ENCODE peak calls at places on chromosome 20, in four cellular contexts. T is IMR-90, E is brain microvascular endothelial cell, Q is right lobe of liver. G is an unnamed sample.

GRCh38 chr20:57659789-57660509 is 39.7 kb upstream of the ZBP1 start:
- DNase-seq in Q (peak; percentile 35), E (no peak), T (no peak), G (peak; percentile 14)

GRCh38 chr20:32523613-32524218 is 61.4 kb downstream of the NOL4L start:
- DNase-seq in T (no peak), E (no peak), Q (no peak), G (no peak)

GRCh38 chr20:48463916-48464315 is 363.9 kb downstream of the PREX1 start:
- DNase-seq in T (peak; percentile 63), Q (no peak), E (peak; percentile 33), G (no peak)

GRCh38 chr20:348972-349841 is 2.3 kb downstream of the NRSN2 start:
- DNase-seq in Q (peak; percentile 80), E (no peak), T (no peak), G (no peak)

GRCh38 chr20:57076951-57077350 is 189.5 kb downstream of the BMP7 start:
- DNase-seq in T (no peak), Q (no peak), E (no peak), G (no peak)

GRCh38 chr20:326645-327031 is 1.3 kb downstream of the SOX12 start:
- DNase-seq in Q (no peak), T (no peak), E (no peak), G (peak; percentile 55)

GRCh38 chr20:22402990-22403859 is 181.1 kb downstream of the FOXA2 start:
- DNase-seq in E (no peak), Q (no peak), T (no peak), G (no peak)

GRCh38 chr20:56774873-56775272 is 145.8 kb downstream of the TFAP2C start:
- DNase-seq in T (no peak), E (no peak), Q (no peak), G (no peak)

GRCh38 chr20:38730989-38731737 is 6.9 kb downstream of the SLC32A1 start:
- DNase-seq in T (peak; percentile 31), Q (peak; percentile 65), E (peak; percentile 22), G (peak; percentile 44)

GRCh38 chr20:45833883-45834796 is 541 bp downstream of the SNX21 start:
- DNase-seq in E (no peak), T (peak; percentile 49), Q (peak; percentile 78), G (peak; percentile 84)

GRCh38 chr20:32456869-32457421 is 98.8 kb downstream of the ASXL1 start:
- DNase-seq in E (no peak), Q (no peak), T (peak; percentile 17), G (no peak)

GRCh38 chr20:9093203-9093962 is 24.5 kb downstream of the PLCB4 start:
- DNase-seq in T (no peak), Q (no peak), E (no peak), G (no peak)

GRCh38 chr20:21228511-21228910 is 74.6 kb upstream of the XRN2 start:
- DNase-seq in E (no peak), Q (no peak), T (no peak), G (no peak)

GRCh38 chr20:32519367-32519730 is 65.8 kb downstream of the NOL4L start:
- DNase-seq in T (no peak), E (no peak), Q (no peak), G (peak; percentile 18)

GRCh38 chr20:46230811-46231282 is 77.5 kb downstream of the CDH22 start:
- DNase-seq in Q (no peak), E (peak; percentile 42), T (peak; percentile 24), G (peak; percentile 60)

GRCh38 chr20:23966298-23966697 is 22.3 kb downstream of the GGTLC1 start:
- DNase-seq in Q (no peak), T (no peak), E (no peak), G (no peak)

GRCh38 chr20:32908334-32909292 is 49.9 kb downstream of the EFCAB8 start:
- DNase-seq in T (no peak), Q (no peak), E (no peak), G (no peak)

GRCh38 chr20:51285684-51286083 is 256.8 kb downstream of the NFATC2 start:
- DNase-seq in T (no peak), Q (no peak), E (no peak), G (no peak)

GRCh38 chr20:9218412-9219001 is 149.6 kb downstream of the PLCB4 start:
- DNase-seq in Q (no peak), T (peak; percentile 69), E (peak; percentile 35), G (no peak)

GRCh38 chr20:1301031-1301529 is 27.9 kb downstream of the SDCBP2 start:
- DNase-seq in Q (no peak), T (peak; percentile 75), E (peak; percentile 27), G (no peak)

GRCh38 chr20:19404836-19405235 is 192.4 kb downstream of the SLC24A3 start:
- DNase-seq in E (no peak), Q (no peak), T (no peak), G (no peak)

GRCh38 chr20:20317195-20318113 is 50.5 kb upstream of the INSM1 start:
- DNase-seq in E (no peak), Q (no peak), T (no peak), G (no peak)

GRCh38 chr20:43820742-43821330 is 93.8 kb upstream of the TOX2 start:
- DNase-seq in T (no peak), Q (peak; percentile 24), E (no peak), G (no peak)

GRCh38 chr20:45080867-45081616 is 19.9 kb downstream of the KCNS1 start:
- DNase-seq in E (peak; percentile 33), T (peak; percentile 52), Q (no peak), G (no peak)

GRCh38 chr20:36121981-36122930 is 32.3 kb upstream of the EPB41L1 start:
- DNase-seq in Q (no peak), T (no peak), E (no peak), G (no peak)
- H3K27ac ChIP-seq in Q (no peak overlapping the region), T (no peak overlapping the region), E (no peak overlapping the region), G (no peak overlapping the region)

DNA sequence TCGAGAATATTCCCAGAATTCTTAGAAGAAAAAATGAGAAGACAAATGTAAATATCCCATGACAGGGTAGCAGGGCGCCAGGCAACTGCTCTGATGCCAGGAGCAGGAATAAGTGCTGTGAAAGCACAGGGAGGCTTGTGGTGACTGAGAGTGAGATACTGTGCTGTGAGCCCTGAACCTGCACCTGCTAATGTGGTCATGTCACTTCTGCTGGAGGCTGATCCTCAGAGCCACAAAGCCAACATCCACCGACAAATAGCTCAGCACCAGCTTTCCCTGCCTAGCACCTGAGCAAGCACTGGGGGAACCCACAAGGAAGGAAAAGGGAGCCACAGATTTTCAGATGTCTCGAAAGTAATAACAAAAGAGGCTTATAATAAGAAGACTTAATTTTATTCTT is 368.5 kb upstream of the CDH4 start:
- DNase-seq in Q (no peak), T (no peak), E (no peak), G (no peak)
- TF ChIP-seq CTCF in Q (no peak), T (no peak), E (no peak), G (no peak)

DNA sequence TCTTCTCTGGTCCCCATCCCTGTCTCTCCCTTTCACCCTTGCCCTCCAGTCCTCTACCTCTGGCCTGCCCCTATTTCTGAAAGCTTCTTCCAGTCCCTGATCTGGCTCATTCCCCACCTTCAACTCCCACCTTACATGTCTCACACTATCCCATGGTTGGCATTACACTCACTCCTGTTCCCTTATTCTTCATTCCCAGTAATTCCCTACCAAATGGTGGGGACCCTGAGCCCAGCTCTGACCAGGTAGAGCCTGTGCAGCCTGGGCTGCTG is 6.4 kb downstream of the TP53INP2 start:
- DNase-seq in Q (no peak), E (no peak), T (no peak), G (no peak)
- H3K4me3 ChIP-seq in Q (peak overlapping the region; percentile 65), E (peak overlapping the region; percentile 51), T (no peak overlapping the region), G (peak overlapping the region; percentile 78)

GRCh38 chr20:49906101-49906604 is 9.2 kb downstream of the SPATA2 start:
- DNase-seq in E (no peak), T (no peak), Q (no peak), G (peak; percentile 49)
- H3K27ac ChIP-seq in E (no peak overlapping the region), T (no peak overlapping the region), Q (no peak overlapping the region), G (peak overlapping the region; percentile 61)

DNA sequence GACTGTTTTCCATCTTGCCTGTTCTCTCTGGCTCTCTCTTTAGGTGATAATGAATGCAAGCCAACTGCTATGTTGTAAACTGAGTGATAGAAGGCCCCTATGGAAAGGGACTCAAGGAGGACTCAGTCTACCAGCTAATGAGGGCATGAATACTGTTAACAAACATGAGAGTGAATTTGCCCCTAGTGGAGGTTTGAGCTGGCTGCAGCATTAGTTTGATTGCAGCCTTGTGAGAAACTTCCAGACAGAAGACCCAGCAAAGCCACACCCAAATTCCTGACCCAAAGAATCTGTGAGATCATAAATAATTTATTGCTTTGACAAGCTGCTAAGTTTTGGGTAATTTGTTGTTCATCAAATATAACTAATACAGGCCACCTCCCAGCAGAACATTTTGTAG is 50.0 kb upstream of the PLCB1 start:
- DNase-seq in T (no peak), E (peak; percentile 16), Q (no peak), G (no peak)
- TF ChIP-seq CTCF in T (peak; percentile 25), E (peak; percentile 66), Q (no peak), G (peak; percentile 15)

DNA sequence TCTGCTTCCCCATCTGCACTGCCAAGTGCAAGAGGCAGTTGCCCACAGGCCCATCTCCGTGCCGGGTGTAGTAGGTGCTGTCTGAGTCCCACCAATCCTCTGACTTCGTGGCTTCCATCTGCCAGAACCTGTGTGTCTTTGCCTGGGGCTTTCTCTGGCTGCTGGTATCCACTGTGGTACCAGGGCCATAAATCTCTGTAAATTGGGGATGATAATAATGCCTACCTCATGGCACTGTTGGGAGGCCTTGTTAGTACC is 93.9 kb upstream of the RNF24 start:
- DNase-seq in E (no peak), Q (no peak), T (no peak), G (no peak)
- H3K4me3 ChIP-seq in E (no peak overlapping the region), Q (no peak overlapping the region), T (no peak overlapping the region), G (no peak overlapping the region)

DNA sequence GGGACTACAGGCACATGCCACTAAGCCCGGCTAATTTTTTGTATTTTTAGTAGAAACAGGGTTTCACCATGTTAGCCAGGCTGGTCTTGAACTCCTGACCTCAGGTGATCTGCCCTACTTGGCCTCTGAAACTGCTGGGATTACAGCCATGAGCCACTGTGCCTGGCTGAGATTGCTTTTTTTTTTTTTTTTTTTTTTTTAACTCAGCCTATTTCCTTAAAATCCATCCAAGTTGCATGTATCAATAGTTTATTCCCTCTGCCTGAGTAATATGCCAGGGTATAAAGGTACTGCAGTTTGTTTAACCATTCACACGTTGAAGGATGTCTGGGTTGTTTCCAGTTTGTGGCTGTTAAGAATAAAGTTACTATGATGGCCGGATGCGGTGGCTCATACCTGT is 10.7 kb downstream of the SLX4IP start:
- DNase-seq in Q (no peak), E (no peak), T (no peak), G (no peak)
- H3K27ac ChIP-seq in Q (no peak overlapping the region), E (no peak overlapping the region), T (no peak overlapping the region), G (no peak overlapping the region)

DNA sequence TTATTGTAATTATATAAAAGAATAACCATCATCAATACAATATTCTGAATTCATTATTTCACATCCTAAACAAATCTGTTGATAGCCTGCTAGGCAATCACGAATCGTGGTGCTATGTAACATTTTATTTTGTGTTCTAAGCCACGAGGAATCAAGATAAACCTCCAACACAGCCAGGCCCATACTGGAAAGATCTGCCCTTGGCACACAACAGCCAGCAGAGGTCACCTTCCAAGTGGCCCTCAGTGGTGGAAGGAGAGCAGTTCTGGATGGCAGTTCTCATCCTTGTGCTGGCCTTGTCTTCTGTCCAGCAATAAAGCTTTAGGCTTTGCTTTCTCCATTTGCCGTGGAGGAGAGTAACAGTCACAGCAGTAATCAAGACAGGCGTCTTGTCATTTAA is 13.2 kb downstream of the ZNF831 start:
- DNase-seq in E (no peak), Q (no peak), T (no peak), G (no peak)
- TF ChIP-seq CTCF in E (no peak), Q (no peak), T (no peak), G (no peak)

G was measured in heart left ventricle.